ENCODE peak calls at places on chromosomes 3 and 15, in six cellular contexts. V is lower lobe of right lung; H is effector CD4-positive, alpha-beta T cell; U is NCI-H345; O is adipocyte; B is T-helper 17 cell. Q is an unnamed sample.

GRCh38 chr3:113516115-113516505 is 1.2 kb upstream of the SPICE1 start:
- DNase-seq in H (no peak), V (no peak), U (no peak), B (no peak), O (no peak), Q (no peak)

GRCh38 chr3:48548165-48548564 is 8.4 kb downstream of the PFKFB4 start:
- DNase-seq in U (no peak), H (no peak), V (no peak), B (no peak), O (no peak), Q (no peak)

GRCh38 chr3:38354588-38355344 is 8.2 kb downstream of the XYLB start:
- DNase-seq in B (no peak), V (no peak), O (peak; percentile 40), U (peak; percentile 18), H (no peak), Q (no peak)

GRCh38 chr15:88835646-88836045 is 32.4 kb downstream of the ACAN start:
- DNase-seq in B (no peak), U (no peak), O (peak; percentile 29), H (no peak), V (no peak), Q (no peak)

GRCh38 chr3:21664996-21665395 is 86.0 kb downstream of the ZNF385D start:
- DNase-seq in U (no peak), H (no peak), B (no peak), O (no peak), V (no peak), Q (peak; percentile 44)

GRCh38 chr3:125058959-125059358 is 3.2 kb upstream of the HEG1 start:
- DNase-seq in O (no peak), B (no peak), H (no peak), U (no peak), V (no peak), Q (no peak)

GRCh38 chr15:97521390-97521789 is 439.1 kb upstream of the ARRDC4 start:
- DNase-seq in V (no peak), H (no peak), O (no peak), U (no peak), B (no peak), Q (no peak)

GRCh38 chr3:94028093-94028837 is at the start of gene STX19:
- DNase-seq in U (peak; percentile 7), H (no peak), B (no peak), V (no peak), O (no peak), Q (no peak)

GRCh38 chr3:194756460-194757355 is 71.0 kb downstream of the FAM43A start:
- DNase-seq in O (peak; percentile 15), V (no peak), B (no peak), U (peak; percentile 56), H (no peak), Q (no peak)

GRCh38 chr3:46006646-46007045 is 11.0 kb upstream of the FYCO1 start:
- DNase-seq in O (peak; percentile 84), B (no peak), H (no peak), U (no peak), V (no peak), Q (no peak)

GRCh38 chr15:91050128-91050455 is 27.7 kb upstream of the VPS33B start:
- DNase-seq in O (no peak), V (no peak), U (no peak), B (no peak), H (no peak), Q (no peak)

GRCh38 chr3:127427169-127427655 is 139.4 kb upstream of the PRR20G start:
- DNase-seq in H (no peak), O (no peak), B (no peak), V (no peak), U (no peak), Q (no peak)

GRCh38 chr3:98390366-98390765 is at the start of gene OR5K3:
- DNase-seq in B (no peak), V (no peak), O (no peak), U (no peak), H (no peak), Q (no peak)

GRCh38 chr3:52557011-52557410 is 20.6 kb downstream of the UQCC5 start:
- DNase-seq in O (no peak), H (no peak), U (no peak), B (no peak), V (no peak), Q (no peak)

GRCh38 chr3:157594413-157594812 is 91.2 kb upstream of the VEPH1 start:
- DNase-seq in U (no peak), B (no peak), V (no peak), H (no peak), O (no peak), Q (no peak)

GRCh38 chr3:99579965-99580364 is 58.4 kb upstream of the COL8A1 start:
- DNase-seq in B (no peak), H (no peak), U (no peak), V (no peak), O (no peak), Q (no peak)

GRCh38 chr15:97947465-97948262 is 12.8 kb upstream of the ARRDC4 start:
- DNase-seq in V (no peak), O (no peak), H (no peak), B (no peak), U (no peak), Q (no peak)

GRCh38 chr3:151197981-151198767 is 4.8 kb downstream of the GPR171 start:
- DNase-seq in H (no peak), U (no peak), V (no peak), B (no peak), O (peak; percentile 66), Q (no peak)

GRCh38 chr3:71453822-71454512 is 129.6 kb downstream of the FOXP1 start:
- DNase-seq in V (no peak), U (no peak), B (no peak), O (no peak), H (no peak), Q (no peak)